ENCODE peak calls at places on chromosomes 13 and 19, in four cellular contexts. T is astrocyte, I is H1, C is neural progenitor cell. F is an unnamed sample. For H3K36me3, the result is how much of the 10 kb centered on the place peaks cover.

GRCh38 chr13:20428666-20429644 is 96.7 kb downstream of the CRYL1 start:
- DNase-seq in T (peak), I (no peak), C (no peak), F (no peak)

GRCh38 chr19:17548145-17548544 is 7.3 kb upstream of the COLGALT1 start:
- DNase-seq in T (no peak), I (no peak), C (no peak), F (no peak)

GRCh38 chr19:43489310-43489709 is 15.2 kb downstream of the PHLDB3 start:
- DNase-seq in T (no peak), I (no peak), C (no peak), F (no peak)

GRCh38 chr13:26943748-26944147 is 183.2 kb upstream of the GPR12 start:
- DNase-seq in T (no peak), I (no peak), C (no peak), F (no peak)

GRCh38 chr13:30196025-30196424 is 111.3 kb downstream of the KATNAL1 start:
- DNase-seq in T (peak), I (no peak), C (peak), F (no peak)

GRCh38 chr13:51957377-51958216 is 53.7 kb downstream of the ATP7B start:
- DNase-seq in T (no peak), I (no peak), C (no peak), F (no peak)

GRCh38 chr13:75326173-75327131 is 155.5 kb downstream of the TBC1D4 start:
- DNase-seq in T (peak), I (no peak), C (no peak), F (no peak)

GRCh38 chr13:52177276-52177675 is 17.9 kb upstream of the NEK3 start:
- DNase-seq in T (no peak), I (no peak), C (no peak), F (no peak)

GRCh38 chr19:14473073-14473790 is 1.9 kb downstream of the PTGER1 start:
- DNase-seq in T (no peak), I (peak), C (no peak), F (no peak)

GRCh38 chr13:59464926-59465325 is 698.8 kb downstream of the DIAPH3 start:
- DNase-seq in T (no peak), I (no peak), C (no peak), F (no peak)

GRCh38 chr13:79500829-79501228 is 19.9 kb downstream of the NDFIP2 start:
- DNase-seq in T (no peak), I (no peak), C (no peak), F (no peak)

GRCh38 chr13:33624253-33624652 is 193.7 kb upstream of the RFC3 start:
- DNase-seq in T (no peak), I (no peak), C (no peak), F (no peak)

GRCh38 chr13:44050450-44051063 is 170.9 kb downstream of the LACC1 start:
- DNase-seq in T (no peak), I (no peak), C (no peak), F (peak)

GRCh38 chr19:44303305-44303704 is 1.5 kb downstream of the ZNF235 start:
- DNase-seq in T (no peak), I (no peak), C (no peak), F (no peak)

GRCh38 chr13:99307247-99307646 is at the start of gene GPR183:
- DNase-seq in T (no peak), I (no peak), C (no peak), F (no peak)

GRCh38 chr19:29690842-29691241 is 24.2 kb downstream of the C19orf12 start:
- DNase-seq in T (no peak), I (peak), C (peak), F (peak)

GRCh38 chr13:62564770-62565169 is 1149.1 kb upstream of the PCDH20 start:
- DNase-seq in T (no peak), I (no peak), C (no peak), F (no peak)

GRCh38 chr13:24460256-24460655 is 52.3 kb downstream of the PARP4 start:
- DNase-seq in T (no peak), I (no peak), C (no peak), F (no peak)

GRCh38 chr19:55777528-55777927 is 8.6 kb downstream of the RFPL4AL1 start:
- DNase-seq in T (no peak), I (peak), C (no peak), F (peak)

GRCh38 chr13:113532156-113532806 is 41.8 kb upstream of the DCUN1D2 start:
- DNase-seq in T (no peak), I (peak), C (no peak), F (no peak)

GRCh38 chr13:38636756-38637155 is 50.1 kb upstream of the FREM2 start:
- DNase-seq in T (no peak), I (no peak), C (no peak), F (no peak)

GRCh38 chr19:41649827-41650226 is 23.0 kb upstream of the CEACAM4 start:
- DNase-seq in T (no peak), I (no peak), C (no peak), F (no peak)

GRCh38 chr19:10018786-10019185 is 5.5 kb downstream of the RDH8 start:
- DNase-seq in T (no peak), I (no peak), C (no peak), F (no peak)

GRCh38 chr19:20611866-20612265 is 46.3 kb upstream of the ZNF737 start:
- DNase-seq in T (no peak), I (no peak), C (no peak), F (no peak)

GRCh38 chr13:26457212-26457611 is 100.3 kb upstream of the WASF3 start:
- DNase-seq in T (no peak), I (no peak), C (no peak), F (no peak)

GRCh38 chr13:88248393-88248792 is 577.2 kb downstream of the SLITRK5 start:
- DNase-seq in T (no peak), I (no peak), C (peak), F (no peak)

GRCh38 chr13:44142911-44143665 is 230.5 kb upstream of the SERP2 start:
- DNase-seq in T (peak), I (no peak), C (no peak), F (no peak)

GRCh38 chr13:76129305-76130040 is 493.3 kb downstream of the LMO7 start:
- DNase-seq in T (no peak), I (no peak), C (peak), F (no peak)

GRCh38 chr13:47764817-47765216 is 236.3 kb downstream of the SUCLA2 start:
- DNase-seq in T (no peak), I (no peak), C (no peak), F (no peak)

GRCh38 chr19:2449019-2449418 is 7.7 kb downstream of the LMNB2 start:
- DNase-seq in T (no peak), I (no peak), C (no peak), F (no peak)

GRCh38 chr19:12333162-12334159 is at the start of gene ZNF563:
- DNase-seq in T (peak), I (peak), C (peak), F (peak)

GRCh38 chr19:6679139-6679538 is 9.2 kb upstream of the TNFSF14 start:
- DNase-seq in T (no peak), I (no peak), C (no peak), F (no peak)

GRCh38 chr13:39870197-39870746 is 214.8 kb downstream of the COG6 start:
- DNase-seq in T (no peak), I (no peak), C (no peak), F (no peak)

GRCh38 chr13:77028202-77028601 is 1.2 kb upstream of the FBXL3 start:
- DNase-seq in T (no peak), I (no peak), C (no peak), F (no peak)

GRCh38 chr19:38285567-38285966 is 18.5 kb upstream of the C19orf33 start:
- DNase-seq in T (no peak), I (no peak), C (no peak), F (no peak)

GRCh38 chr19:16571689-16572331 is 405 bp downstream of the SLC35E1 start:
- DNase-seq in T (no peak), I (peak), C (no peak), F (peak)

GRCh38 chr13:20525144-20525600 is 485 bp downstream of the CRYL1 start:
- DNase-seq in T (no peak), I (peak), C (peak), F (no peak)

GRCh38 chr13:109227344-109227940 is 558.9 kb downstream of the IRS2 start:
- DNase-seq in T (no peak), I (no peak), C (no peak), F (no peak)

GRCh38 chr19:1435378-1435989 is 2.7 kb upstream of the RPS15 start:
- DNase-seq in T (no peak), I (no peak), C (no peak), F (no peak)

GRCh38 chr19:1434040-1434366 is 4.2 kb upstream of the RPS15 start:
- DNase-seq in T (no peak), I (no peak), C (no peak), F (no peak)

GRCh38 chr19:1432507-1432887 is 5.7 kb upstream of the RPS15 start:
- DNase-seq in T (no peak), I (no peak), C (no peak), F (no peak)

GRCh38 chr19:1433119-1434039 is 4.8 kb upstream of the RPS15 start:
- DNase-seq in T (no peak), I (no peak), C (no peak), F (no peak)

DNA sequence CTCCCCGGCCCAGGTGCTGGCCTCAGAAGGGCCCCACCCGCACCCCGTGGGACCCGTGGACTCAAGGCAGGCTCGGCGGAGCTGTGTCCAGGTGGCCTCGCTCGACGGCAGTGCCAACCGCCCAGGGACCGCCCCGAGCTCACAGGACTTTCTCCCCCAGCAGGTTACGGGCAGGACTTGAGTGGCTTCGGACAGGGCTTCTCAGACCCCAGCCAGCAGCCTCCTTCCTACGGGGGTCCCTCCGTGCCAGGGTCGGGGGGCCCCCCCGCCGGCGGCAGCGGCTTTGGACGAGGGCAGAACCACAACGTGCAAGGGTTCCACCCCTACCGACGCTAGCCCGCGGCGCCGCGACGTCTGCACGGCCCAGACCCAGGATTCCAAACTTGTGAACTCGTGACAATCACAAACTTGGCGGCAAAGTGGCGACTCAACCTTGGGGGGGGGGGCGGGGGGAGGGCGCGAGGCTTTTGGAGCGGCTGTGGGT is 3.6 kb upstream of the RPS15 start:
- DNase-seq in T (no peak), I (no peak), C (no peak), F (no peak)
- H3K36me3 ChIP-seq in T (under half), I (under half), C (under half), F (under half)

GRCh38 chr19:33722456-33723239 is 74.0 kb upstream of the KCTD15 start:
- DNase-seq in T (no peak), I (no peak), C (no peak), F (no peak)
- H3K9ac ChIP-seq in T (no peak), I (no peak), C (no peak), F (no peak)

GRCh38 chr19:3868770-3869456 is at the start of gene ZFR2:
- DNase-seq in T (no peak), I (peak), C (peak), F (peak)

GRCh38 chr19:3862826-3863500 is 5.9 kb downstream of the ZFR2 start:
- DNase-seq in T (no peak), I (no peak), C (no peak), F (no peak)

GRCh38 chr19:3867971-3868769 is 668 bp downstream of the ZFR2 start:
- DNase-seq in T (no peak), I (peak), C (peak), F (no peak)

GRCh38 chr19:3863648-3864047 is 5.2 kb downstream of the ZFR2 start:
- DNase-seq in T (no peak), I (no peak), C (no peak), F (no peak)

GRCh38 chr19:3866798-3867638 is 1.8 kb downstream of the ZFR2 start:
- DNase-seq in T (no peak), I (no peak), C (no peak), F (no peak)
- H3K36me3 ChIP-seq in T (under half), I (under half), C (under half), F (under half)

GRCh38 chr13:42040730-42041016 is 7.8 kb upstream of the DGKH start:
- DNase-seq in T (no peak), I (no peak), C (no peak), F (no peak)
- H3K9ac ChIP-seq in T (peak), I (peak), C (no peak), F (peak)

GRCh38 chr13:54445453-54445852 is 1416.8 kb downstream of the OLFM4 start:
- DNase-seq in T (no peak), I (no peak), C (no peak), F (no peak)
- H3K36me3 ChIP-seq in T (under half), I (under half), C (under half), F (under half)

GRCh38 chr19:19028526-19028925 is 4.8 kb downstream of the SUGP2 start:
- DNase-seq in T (no peak), I (no peak), C (no peak), F (no peak)

GRCh38 chr19:19027228-19027627 is 6.1 kb downstream of the SUGP2 start:
- DNase-seq in T (no peak), I (no peak), C (no peak), F (no peak)

GRCh38 chr19:19021115-19021514 is 12.2 kb downstream of the SUGP2 start:
- DNase-seq in T (peak), I (no peak), C (no peak), F (no peak)

GRCh38 chr19:19022380-19022961 is 10.8 kb downstream of the SUGP2 start:
- DNase-seq in T (no peak), I (no peak), C (no peak), F (no peak)

DNA sequence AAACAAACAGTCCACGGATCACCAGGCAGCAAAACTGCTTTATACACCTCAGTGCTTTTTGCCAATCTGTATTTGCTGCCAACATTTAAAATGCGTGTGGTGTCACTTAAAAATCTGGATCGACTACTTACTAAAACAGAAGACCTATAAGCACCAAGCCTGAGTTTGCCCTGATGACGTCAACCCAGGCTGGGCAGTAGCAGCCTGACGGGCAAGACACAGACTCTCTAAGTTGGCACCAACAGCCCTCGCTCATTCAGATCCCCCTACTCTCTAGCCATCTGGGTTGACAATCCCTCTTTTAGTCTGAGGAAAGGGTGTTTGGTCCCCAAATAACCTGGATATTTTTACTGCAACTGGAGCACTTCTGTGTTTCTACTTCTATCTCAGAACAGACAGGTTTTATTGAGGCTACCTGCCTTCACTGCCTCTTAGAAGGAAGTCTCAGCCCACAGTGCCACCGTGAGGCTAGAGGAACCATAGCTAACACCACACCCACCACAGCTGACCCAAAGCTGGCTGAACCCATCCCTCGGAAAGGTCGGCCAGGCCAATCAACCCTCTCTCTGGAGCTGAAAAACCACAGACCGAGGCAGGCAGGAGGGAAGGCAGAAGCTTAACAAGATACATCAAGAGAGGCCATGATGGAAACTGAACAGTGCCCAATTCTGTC is 6.9 kb downstream of the SUGP2 start:
- DNase-seq in T (no peak), I (no peak), C (peak), F (peak)
- H3K9ac ChIP-seq in T (no peak), I (no peak), C (no peak), F (no peak)

F was measured in Karpas-422.